ENCODE peak calls at places on chromosomes 11 and 22, in five cellular contexts. Q is CD4-positive, alpha-beta memory T cell; Z is OCI-LY7; E is heart right ventricle; D is suprapubic skin. U is an unnamed sample.
A peak's percentile ranks its signal among the peaks of the same experiment; 100 is the strongest.

GRCh38 chr11:69417211-69418085 is 64.0 kb upstream of the LINC01488 start:
- DNase-seq in Q (no peak), Z (no peak), E (no peak), D (no peak), U (no peak)

GRCh38 chr22:50081426-50082196 is 3.6 kb downstream of the MLC1 start:
- DNase-seq in Q (no peak), Z (no peak), E (no peak), D (no peak), U (no peak)

GRCh38 chr11:92651159-92651558 is 318.3 kb upstream of the MTNR1B start:
- DNase-seq in Q (no peak), Z (no peak), E (no peak), D (no peak), U (no peak)

GRCh38 chr11:33965032-33965431 is 73.2 kb upstream of the LMO2 start:
- DNase-seq in Q (no peak), Z (no peak), E (no peak), D (no peak), U (no peak)

GRCh38 chr11:45809456-45810395 is 4.8 kb downstream of the SLC35C1 start:
- DNase-seq in Q (no peak), Z (no peak), E (no peak), D (peak; percentile 42), U (no peak)

GRCh38 chr11:64355078-64355940 is 3.7 kb upstream of the RPS6KA4 start:
- DNase-seq in Q (no peak), Z (peak; percentile 86), E (peak; percentile 82), D (no peak), U (no peak)

GRCh38 chr11:108025387-108026080 is 16.8 kb downstream of the CUL5 start:
- DNase-seq in Q (no peak), Z (no peak), E (no peak), D (no peak), U (no peak)

GRCh38 chr11:34305095-34305692 is 52.6 kb downstream of the ABTB2 start:
- DNase-seq in Q (no peak), Z (no peak), E (no peak), D (no peak), U (no peak)

GRCh38 chr22:46969491-46969890 is 207.0 kb downstream of the TBC1D22A start:
- DNase-seq in Q (no peak), Z (no peak), E (no peak), D (no peak), U (no peak)

GRCh38 chr11:125918140-125918840 is 14.0 kb downstream of the DDX25 start:
- DNase-seq in Q (no peak), Z (no peak), E (no peak), D (no peak), U (no peak)

GRCh38 chr11:8338138-8338537 is 74.5 kb upstream of the LMO1 start:
- DNase-seq in Q (no peak), Z (peak; percentile 21), E (peak; percentile 47), D (no peak), U (no peak)

GRCh38 chr11:122197055-122197987 is 81.3 kb upstream of the BLID start:
- DNase-seq in Q (no peak), Z (no peak), E (no peak), D (no peak), U (no peak)

GRCh38 chr22:47064016-47064415 is 301.6 kb downstream of the TBC1D22A start:
- DNase-seq in Q (no peak), Z (no peak), E (no peak), D (no peak), U (no peak)

GRCh38 chr11:7899418-7899817 is 31.6 kb downstream of the OR10A6 start:
- DNase-seq in Q (no peak), Z (no peak), E (no peak), D (no peak), U (no peak)

GRCh38 chr11:70628881-70629844 is 230.8 kb downstream of the CTTN start:
- DNase-seq in Q (no peak), Z (no peak), E (peak; percentile 53), D (no peak), U (no peak)

GRCh38 chr11:100208207-100208606 is 478.9 kb upstream of the ARHGAP42 start:
- DNase-seq in Q (no peak), Z (no peak), E (no peak), D (no peak), U (no peak)

GRCh38 chr11:1237128-1237580 is 14.3 kb downstream of the MUC5B start:
- DNase-seq in Q (no peak), Z (no peak), E (no peak), D (no peak), U (no peak)

GRCh38 chr11:96256604-96257003 is 86.4 kb downstream of the MAML2 start:
- DNase-seq in Q (no peak), Z (peak; percentile 28), E (no peak), D (no peak), U (no peak)

GRCh38 chr22:47035443-47035881 is 273.0 kb downstream of the TBC1D22A start:
- DNase-seq in Q (no peak), Z (no peak), E (peak; percentile 4), D (peak; percentile 61), U (no peak)

GRCh38 chr11:101390539-101390938 is 193.3 kb downstream of the TRPC6 start:
- DNase-seq in Q (no peak), Z (peak; percentile 3), E (no peak), D (no peak), U (no peak)

GRCh38 chr11:95229199-95230053 is 1.6 kb downstream of the SESN3 start:
- DNase-seq in Q (peak; percentile 30), Z (no peak), E (no peak), D (no peak), U (no peak)

DNA sequence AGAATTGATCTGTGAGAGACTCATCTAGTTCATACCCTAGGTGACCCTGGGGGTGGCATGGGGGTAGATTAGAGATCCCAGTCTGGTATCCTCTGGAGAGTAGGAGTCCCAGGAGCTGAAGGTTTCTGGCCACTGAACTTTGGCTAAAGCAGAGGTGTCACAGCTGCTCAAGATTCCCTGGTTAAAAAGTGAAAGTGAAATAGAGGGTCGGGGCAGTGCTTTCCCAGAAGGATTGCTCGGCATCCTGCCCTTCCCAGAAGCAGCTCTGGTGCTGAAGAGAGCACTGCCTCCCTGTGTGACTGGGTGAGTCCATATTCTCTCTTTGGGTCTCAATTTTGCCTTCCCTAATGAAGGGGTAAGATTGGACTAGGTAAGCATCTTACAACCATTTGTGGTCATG is 651 bp downstream of the IL18BP start:
- DNase-seq in Q (no peak), Z (no peak), E (no peak), D (no peak), U (no peak)
- H3K4me3 ChIP-seq in Q (peak overlapping the region; percentile 62), Z (no peak overlapping the region), E (peak overlapping the region; percentile 43), D (peak overlapping the region; percentile 34), U (peak overlapping the region; percentile 64)

DNA sequence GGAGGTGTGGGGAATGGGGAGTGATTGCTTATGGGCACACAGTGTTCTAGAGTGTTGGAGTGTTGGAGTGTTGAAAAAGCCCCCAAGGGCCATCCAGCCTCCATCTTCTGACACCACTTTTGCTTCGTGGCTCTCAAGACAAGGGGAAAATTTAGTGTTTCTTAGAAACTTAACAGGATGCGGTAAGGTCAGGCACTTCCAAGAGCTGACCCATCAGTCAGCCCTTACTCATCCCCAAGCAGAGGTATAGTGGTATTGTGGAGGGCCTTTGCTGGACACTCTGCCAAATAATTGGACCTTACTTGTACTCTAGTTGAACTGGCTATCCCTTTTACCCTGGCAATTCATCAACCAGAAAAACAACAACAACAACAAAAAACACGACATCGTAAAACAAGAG is 14.8 kb upstream of the ALDH3B2 start:
- DNase-seq in Q (no peak), Z (no peak), E (no peak), D (no peak), U (no peak)
- H3K27ac ChIP-seq in Q (no peak overlapping the region), Z (no peak overlapping the region), E (no peak overlapping the region), D (no peak overlapping the region), U (no peak overlapping the region)

DNA sequence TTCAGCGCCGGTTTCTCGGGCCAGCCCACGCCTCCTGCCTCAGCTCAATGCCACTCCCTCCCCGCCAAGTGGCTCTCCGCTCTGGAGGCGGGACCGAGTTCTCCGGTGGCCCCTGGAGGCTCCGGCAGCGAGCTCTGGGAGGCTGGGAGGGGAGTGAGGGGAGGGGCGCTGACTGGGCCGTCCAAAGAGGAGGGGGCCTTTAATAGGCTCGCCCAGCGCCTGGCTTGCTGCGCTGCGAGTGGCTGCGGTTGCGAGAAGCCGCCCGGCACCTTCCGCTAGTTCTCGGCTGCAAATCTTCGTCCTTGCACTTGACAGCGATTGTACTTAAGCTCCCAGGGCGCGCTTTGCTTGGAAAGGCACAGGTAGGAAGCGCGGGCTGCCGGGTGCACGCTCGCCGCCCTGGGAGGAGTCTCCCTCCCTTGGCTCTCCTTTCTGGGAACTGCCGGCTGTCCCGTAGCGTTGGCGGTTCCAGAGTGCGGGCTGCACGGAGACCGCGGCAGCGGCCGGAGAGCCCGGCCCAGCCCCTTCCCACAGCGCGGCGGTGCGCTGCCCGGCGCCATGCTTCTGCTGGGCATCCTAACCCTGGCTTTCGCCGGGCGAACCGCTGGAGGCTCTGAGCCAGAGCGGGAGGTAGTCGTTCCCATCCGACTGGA is at the start of gene ADAMTS15:
- DNase-seq in Q (no peak), Z (no peak), E (peak; percentile 91), D (peak; percentile 83), U (no peak)
- H3K4me3 ChIP-seq in Q (no peak within 1 kb of the TSS), Z (no peak within 1 kb of the TSS), E (peak within 1 kb of the TSS; percentile 96), D (peak within 1 kb of the TSS; percentile 61), U (no peak within 1 kb of the TSS)

GRCh38 chr11:12236744-12237101 is 126.3 kb downstream of the MICAL2 start:
- DNase-seq in Q (no peak), Z (no peak), E (no peak), D (no peak), U (no peak)
- H3K27ac ChIP-seq in Q (no peak overlapping the region), Z (no peak overlapping the region), E (peak overlapping the region; percentile 65), D (no peak overlapping the region), U (no peak overlapping the region)

DNA sequence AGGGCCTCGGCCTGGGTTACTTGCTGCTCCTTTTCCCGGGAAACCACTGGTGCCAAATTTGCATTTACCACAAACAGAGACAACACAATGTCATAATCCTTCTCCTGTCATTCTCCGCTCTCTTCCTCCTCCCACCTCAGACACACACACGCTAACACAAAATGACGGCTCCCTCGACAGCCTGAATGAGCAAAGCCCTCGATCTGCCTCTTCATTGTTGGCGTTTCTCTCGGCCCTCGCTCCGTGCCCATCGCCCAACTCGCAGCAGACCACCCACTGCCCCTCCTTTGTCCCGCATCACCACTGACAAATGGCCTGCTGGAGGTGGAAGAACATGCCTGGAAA is 12.5 kb upstream of the TCF20 start:
- DNase-seq in Q (no peak), Z (no peak), E (no peak), D (no peak), U (no peak)
- H3K4me3 ChIP-seq in Q (no peak overlapping the region), Z (no peak overlapping the region), E (peak overlapping the region; percentile 46), D (peak overlapping the region; percentile 48), U (no peak overlapping the region)

GRCh38 chr11:114165326-114166230 is 106.1 kb downstream of the ZBTB16 start:
- DNase-seq in Q (no peak), Z (no peak), E (no peak), D (no peak), U (no peak)
- H3K27ac ChIP-seq in Q (no peak overlapping the region), Z (no peak overlapping the region), E (peak overlapping the region; percentile 97), D (peak overlapping the region; percentile 100), U (no peak overlapping the region)

DNA sequence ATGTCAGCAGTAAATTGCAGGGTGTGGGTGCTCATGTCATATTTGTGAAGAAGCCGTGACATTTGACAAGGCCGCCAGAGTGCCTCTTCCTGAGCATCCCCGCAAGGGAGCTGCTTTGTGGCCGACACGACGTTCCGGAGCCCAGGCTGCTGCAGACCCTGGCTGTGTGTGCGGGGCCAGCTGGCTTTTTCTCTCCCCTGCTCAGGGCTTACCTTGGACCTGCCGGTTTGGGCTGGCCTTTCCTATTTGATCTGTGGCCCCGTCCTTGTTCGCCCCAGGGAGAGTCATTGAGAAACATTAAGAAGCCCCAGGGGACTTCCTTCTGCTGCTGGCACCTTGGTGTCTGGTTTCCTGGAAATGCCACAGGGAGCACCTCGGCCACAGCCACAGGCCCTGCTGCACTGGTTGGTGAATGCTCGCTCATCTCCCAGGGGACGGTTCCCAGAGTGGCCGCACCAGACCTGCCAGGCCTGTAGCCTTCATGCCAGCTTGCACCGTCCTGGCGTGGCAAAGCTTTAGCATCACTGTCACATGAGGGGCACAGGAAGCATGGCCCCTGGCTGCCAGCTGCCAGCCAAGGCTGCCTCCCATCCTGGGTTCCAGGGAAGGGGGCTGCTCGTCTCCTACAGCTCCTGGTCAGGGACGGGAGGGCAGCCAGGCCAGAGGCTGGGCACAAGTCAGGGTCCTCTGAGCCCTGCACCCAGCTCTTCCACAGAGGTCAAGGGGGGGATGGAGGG is 5.4 kb downstream of the GRK2 start:
- DNase-seq in Q (peak; percentile 68), Z (peak; percentile 46), E (peak; percentile 35), D (peak; percentile 59), U (peak; percentile 68)
- H3K4me3 ChIP-seq in Q (peak overlapping the region; percentile 87), Z (peak overlapping the region; percentile 87), E (peak overlapping the region; percentile 76), D (peak overlapping the region; percentile 5), U (peak overlapping the region; percentile 99)